ENCODE peak calls at places on chromosomes 6 and 20, in ten cellular contexts. U, M, Y, T, H, X, G, D, O and K are unnamed samples.
A peak's percentile ranks its signal among the peaks of the same experiment; 100 is the strongest.

GRCh38 chr6:133309579-133309978 is 68.4 kb downstream of the EYA4 start:
- DNase-seq in U (peak; percentile 57), M (no peak), Y (no peak), T (no peak), H (no peak), X (no peak), G (no peak), D (no peak), O (no peak), K (no peak)

GRCh38 chr20:3679749-3680700 is 1.8 kb downstream of the ADAM33 start:
- DNase-seq in U (peak; percentile 69), M (no peak), Y (no peak), T (no peak), H (no peak), X (peak; percentile 57), G (no peak), D (no peak), O (no peak), K (no peak)

GRCh38 chr6:7173843-7174503 is 66.2 kb downstream of the RREB1 start:
- DNase-seq in U (no peak), M (no peak), Y (no peak), T (no peak), H (no peak), X (no peak), G (no peak), D (no peak), O (no peak), K (no peak)

GRCh38 chr20:40811660-40812414 is 122.8 kb upstream of the MAFB start:
- DNase-seq in U (no peak), M (no peak), Y (no peak), T (no peak), H (no peak), X (no peak), G (no peak), D (no peak), O (no peak), K (no peak)

GRCh38 chr6:136539967-136540366 is 10.3 kb downstream of the MAP7 start:
- DNase-seq in U (no peak), M (no peak), Y (no peak), T (no peak), H (no peak), X (no peak), G (no peak), D (no peak), O (no peak), K (no peak)

GRCh38 chr6:39867592-39867991 is 66.7 kb downstream of the MOCS1 start:
- DNase-seq in U (no peak), M (no peak), Y (no peak), T (no peak), H (no peak), X (no peak), G (no peak), D (no peak), O (no peak), K (no peak)

GRCh38 chr20:19633985-19634384 is 124.1 kb upstream of the RIN2 start:
- DNase-seq in U (no peak), M (no peak), Y (no peak), T (no peak), H (no peak), X (no peak), G (no peak), D (no peak), O (no peak), K (no peak)

GRCh38 chr6:43634702-43635303 is 837 bp upstream of the MAD2L1BP start:
- DNase-seq in U (no peak), M (no peak), Y (no peak), T (no peak), H (no peak), X (no peak), G (no peak), D (no peak), O (no peak), K (no peak)

GRCh38 chr6:15329154-15329781 is 83.4 kb downstream of the JARID2 start:
- DNase-seq in U (peak; percentile 91), M (no peak), Y (no peak), T (no peak), H (no peak), X (peak; percentile 58), G (no peak), D (no peak), O (no peak), K (no peak)